ENCODE peak calls at places on chromosome 18, in seven cellular contexts. E is esophagus muscularis mucosa, H is Peyer's patch, Q is HepG2, W is cardiac muscle cell, F is endodermal cell, A is keratinocyte. K is an unnamed sample.

GRCh38 chr18:12010187-12010802 is 29.0 kb downstream of the IMPA2 start:
- DNase-seq in E (no peak), H (no peak), Q (no peak), W (no peak), F (no peak), A (no peak), K (no peak)

GRCh38 chr18:36149514-36150289 is 20.0 kb downstream of the ELP2 start:
- DNase-seq in E (no peak), H (no peak), Q (no peak), W (no peak), F (no peak), A (no peak), K (no peak)

GRCh38 chr18:37720706-37721105 is 155.1 kb upstream of the CELF4 start:
- DNase-seq in E (no peak), H (no peak), Q (no peak), W (no peak), F (no peak), A (no peak), K (no peak)

GRCh38 chr18:63301458-63301857 is 18.1 kb downstream of the BCL2 start:
- DNase-seq in E (no peak), H (no peak), Q (no peak), W (peak; percentile 27), F (no peak), A (no peak), K (no peak)

GRCh38 chr18:41938445-41938844 is 16.6 kb upstream of the PIK3C3 start:
- DNase-seq in E (no peak), H (no peak), Q (no peak), W (peak; percentile 79), F (no peak), A (no peak), K (no peak)

GRCh38 chr18:52395146-52395852 is 55.3 kb downstream of the DCC start:
- DNase-seq in E (no peak), H (no peak), Q (no peak), W (no peak), F (no peak), A (no peak), K (no peak)

GRCh38 chr18:69944434-69944833 is 3.2 kb downstream of the CD226 start:
- DNase-seq in E (no peak), H (no peak), Q (no peak), W (no peak), F (no peak), A (no peak), K (no peak)

GRCh38 chr18:3454365-3455089 is 4.6 kb downstream of the TGIF1 start:
- DNase-seq in E (peak; percentile 82), H (no peak), Q (peak; percentile 66), W (peak; percentile 78), F (peak; percentile 79), A (no peak), K (peak; percentile 40)

GRCh38 chr18:7921938-7922587 is 354.9 kb downstream of the PTPRM start:
- DNase-seq in E (no peak), H (no peak), Q (peak; percentile 76), W (peak; percentile 84), F (no peak), A (no peak), K (no peak)

GRCh38 chr18:21330122-21330701 is 88.2 kb downstream of the GREB1L start:
- DNase-seq in E (no peak), H (no peak), Q (peak; percentile 32), W (peak; percentile 58), F (no peak), A (peak; percentile 5), K (no peak)

GRCh38 chr18:44696892-44697291 is 16.2 kb downstream of the SETBP1 start:
- DNase-seq in E (no peak), H (no peak), Q (no peak), W (peak; percentile 44), F (peak; percentile 64), A (no peak), K (no peak)

GRCh38 chr18:2223859-2224258 is 347.4 kb downstream of the METTL4 start:
- DNase-seq in E (no peak), H (no peak), Q (peak; percentile 11), W (peak; percentile 75), F (peak; percentile 71), A (no peak), K (peak; percentile 56)

GRCh38 chr18:69257861-69258458 is 142.7 kb upstream of the DOK6 start:
- DNase-seq in E (no peak), H (no peak), Q (peak; percentile 17), W (peak; percentile 93), F (no peak), A (no peak), K (no peak)

GRCh38 chr18:3584266-3584665 is 134.3 kb downstream of the TGIF1 start:
- DNase-seq in E (peak; percentile 29), H (no peak), Q (no peak), W (no peak), F (no peak), A (no peak), K (no peak)

GRCh38 chr18:2104620-2105462 is 466.5 kb downstream of the METTL4 start:
- DNase-seq in E (no peak), H (peak; percentile 60), Q (peak; percentile 30), W (peak; percentile 73), F (peak; percentile 86), A (no peak), K (peak; percentile 51)

GRCh38 chr18:79402977-79403722 is 7.4 kb downstream of the NFATC1 start:
- DNase-seq in E (no peak), H (peak; percentile 57), Q (no peak), W (peak; percentile 36), F (peak; percentile 69), A (no peak), K (no peak)

GRCh38 chr18:42730272-42730671 is 385.2 kb downstream of the RIT2 start:
- DNase-seq in E (no peak), H (no peak), Q (no peak), W (no peak), F (no peak), A (no peak), K (no peak)

GRCh38 chr18:24126155-24126947 is 12.5 kb upstream of the CABYR start:
- DNase-seq in E (peak; percentile 60), H (no peak), Q (no peak), W (peak; percentile 9), F (no peak), A (no peak), K (no peak)

GRCh38 chr18:63307555-63308200 is 11.9 kb downstream of the BCL2 start:
- DNase-seq in E (no peak), H (no peak), Q (no peak), W (peak; percentile 57), F (no peak), A (no peak), K (no peak)

GRCh38 chr18:8814206-8814605 is 108.8 kb downstream of the MTCL1 start:
- DNase-seq in E (no peak), H (no peak), Q (no peak), W (peak; percentile 83), F (no peak), A (no peak), K (no peak)

GRCh38 chr18:574456-575228 is 5.5 kb upstream of the CETN1 start:
- DNase-seq in E (no peak), H (no peak), Q (no peak), W (no peak), F (peak; percentile 50), A (no peak), K (no peak)

GRCh38 chr18:47036298-47036874 is 965 bp upstream of the ELOA2 start:
- DNase-seq in E (no peak), H (no peak), Q (peak; percentile 28), W (peak; percentile 27), F (peak; percentile 68), A (no peak), K (peak; percentile 45)

GRCh38 chr18:42113529-42114191 is 158.6 kb downstream of the PIK3C3 start:
- DNase-seq in E (no peak), H (no peak), Q (peak; percentile 64), W (peak; percentile 75), F (no peak), A (no peak), K (no peak)

GRCh38 chr18:58308463-58308862 is 264.4 kb downstream of the NEDD4L start:
- DNase-seq in E (no peak), H (no peak), Q (no peak), W (no peak), F (no peak), A (no peak), K (no peak)

GRCh38 chr18:58302811-58303210 is 258.8 kb downstream of the NEDD4L start:
- DNase-seq in E (no peak), H (no peak), Q (no peak), W (no peak), F (no peak), A (no peak), K (no peak)

GRCh38 chr18:58303363-58303762 is 259.3 kb downstream of the NEDD4L start:
- DNase-seq in E (no peak), H (no peak), Q (no peak), W (no peak), F (no peak), A (no peak), K (no peak)

GRCh38 chr18:58307441-58307840 is 263.4 kb downstream of the NEDD4L start:
- DNase-seq in E (no peak), H (no peak), Q (no peak), W (no peak), F (no peak), A (no peak), K (no peak)

GRCh38 chr18:58305792-58306191 is 261.8 kb downstream of the NEDD4L start:
- DNase-seq in E (no peak), H (no peak), Q (no peak), W (no peak), F (no peak), A (no peak), K (no peak)
- TF ChIP-seq CTCF in E (no peak), H (no peak), Q (no peak), W (no peak), F (no peak), A (no peak), K (no peak)

DNA sequence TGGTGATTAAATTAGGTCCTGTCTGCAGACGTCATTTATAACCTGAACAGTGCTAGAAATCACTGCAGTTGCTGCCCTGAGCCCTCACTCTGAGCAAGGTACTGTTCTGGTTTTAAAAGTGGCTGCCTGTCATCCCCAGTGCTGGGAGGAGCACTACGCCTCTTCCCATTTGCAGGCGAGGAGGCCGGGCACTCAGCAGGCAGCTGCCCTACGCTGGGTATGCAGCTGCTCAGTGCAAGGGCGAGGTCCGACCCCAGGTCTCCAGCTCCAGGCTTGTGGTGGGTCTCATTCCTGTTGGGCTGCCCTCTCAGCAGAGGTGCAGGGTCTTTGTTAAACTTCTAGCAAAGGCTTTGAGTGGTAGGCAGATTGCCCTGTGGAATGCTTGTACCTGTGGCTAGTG is 15.7 kb downstream of the CNDP2 start:
- DNase-seq in E (no peak), H (no peak), Q (no peak), W (no peak), F (peak; percentile 44), A (no peak), K (no peak)
- H3K36me3 ChIP-seq in E (peaks cover 99% of the 10 kb centered on the region), H (peaks cover 7% of the 10 kb centered on the region), Q (peaks cover 33% of the 10 kb centered on the region), W (peaks cover 15% of the 10 kb centered on the region), F (peaks cover 82% of the 10 kb centered on the region), A (peaks cover 43% of the 10 kb centered on the region), K (peaks cover 90% of the 10 kb centered on the region)

DNA sequence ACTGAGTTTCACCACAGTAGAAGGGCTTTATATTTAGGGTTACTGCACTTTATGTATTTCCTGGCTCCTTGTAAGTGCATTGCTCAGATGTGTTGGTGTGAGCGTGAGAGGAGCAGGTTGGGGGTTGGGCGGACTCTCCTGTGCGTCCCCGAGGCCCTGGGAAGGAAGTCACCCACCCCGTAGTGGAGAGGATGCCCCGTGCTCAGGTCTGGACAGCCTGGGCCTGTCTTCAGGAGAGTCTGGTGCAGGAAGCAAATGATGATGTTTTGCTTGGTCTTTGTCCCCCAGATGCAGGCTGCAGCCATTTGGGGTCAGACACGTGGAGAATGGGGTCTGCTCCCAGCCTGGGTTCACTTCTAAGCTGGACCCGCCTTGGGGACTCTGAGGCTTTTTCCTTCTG is 182.8 kb downstream of the LDLRAD4 start:
- DNase-seq in E (no peak), H (no peak), Q (no peak), W (no peak), F (no peak), A (no peak), K (no peak)
- H3K4me3 ChIP-seq in E (no peak overlapping the region), H (no peak overlapping the region), Q (no peak overlapping the region), W (no peak overlapping the region), F (no peak overlapping the region), A (no peak overlapping the region), K (no peak overlapping the region)

GRCh38 chr18:5237723-5238370 is 40.8 kb upstream of the AKAIN1 start:
- DNase-seq in E (peak; percentile 94), H (peak; percentile 95), Q (peak; percentile 82), W (peak; percentile 95), F (peak; percentile 95), A (no peak), K (peak; percentile 89)
- TF ChIP-seq CTCF in E (peak; percentile 46), H (no peak), Q (peak; percentile 13), W (peak; percentile 32), F (peak; percentile 41), A (no peak), K (peak; percentile 40)

K was measured in WERI-Rb-1.